ENCODE peak calls at places on chromosomes 2 and 18, in ten cellular contexts. D is left lung; O is mucosa of descending colon; X is AG09309; J is adipocyte; N is fibroblast of pulmonary artery; L is stomach; P is breast epithelium; S is NB4; H is CD8-positive, alpha-beta memory T cell. V is an unnamed sample.

GRCh38 chr2:231452799-231453508 is 11.3 kb downstream of the NCL start:
- DNase-seq in H (peak), X (no peak), L (no peak), N (no peak), S (peak), J (no peak), O (no peak), P (no peak), D (no peak), V (no peak)

GRCh38 chr2:73489053-73489452 is 103.4 kb downstream of the ALMS1 start:
- DNase-seq in D (no peak), N (no peak), P (no peak), O (no peak), H (no peak), L (no peak), X (no peak), S (peak), J (no peak), V (no peak)

GRCh38 chr18:43539862-43540261 is 262.6 kb upstream of the SYT4 start:
- DNase-seq in H (no peak), L (no peak), X (no peak), P (no peak), O (no peak), J (peak), N (no peak), D (no peak), S (no peak), V (no peak)

GRCh38 chr2:9554841-9555337 is 741 bp downstream of the ADAM17 start:
- DNase-seq in P (peak), N (peak), H (peak), J (peak), X (peak), L (no peak), D (no peak), O (no peak), S (peak), V (peak)

GRCh38 chr2:153871231-153872221 is at the start of gene GALNT13:
- DNase-seq in O (peak), S (no peak), L (no peak), J (no peak), P (no peak), X (no peak), D (peak), H (no peak), N (peak), V (no peak)

GRCh38 chr18:62880673-62881364 is 165.5 kb downstream of the PHLPP1 start:
- DNase-seq in H (no peak), O (no peak), P (no peak), N (no peak), D (no peak), J (no peak), L (no peak), X (no peak), S (no peak), V (no peak)

GRCh38 chr2:74005786-74006185 is 21.1 kb downstream of the TET3 start:
- DNase-seq in H (no peak), X (no peak), P (no peak), J (no peak), S (no peak), N (no peak), L (no peak), D (no peak), O (no peak), V (no peak)

GRCh38 chr2:122166820-122167219 is 411.4 kb downstream of the TSN start:
- DNase-seq in X (no peak), S (no peak), D (no peak), P (no peak), N (no peak), H (no peak), L (no peak), J (no peak), O (no peak), V (no peak)

GRCh38 chr2:156630579-156631337 is 194.6 kb downstream of the GPD2 start:
- DNase-seq in S (no peak), N (no peak), H (no peak), X (no peak), D (no peak), O (no peak), L (no peak), P (no peak), J (no peak), V (no peak)

GRCh38 chr2:138403431-138403927 is 98.1 kb upstream of the SPOPL start:
- DNase-seq in O (no peak), H (no peak), D (no peak), S (no peak), N (no peak), J (no peak), X (no peak), L (no peak), P (no peak), V (no peak)

GRCh38 chr18:13580351-13580750 is 146.0 kb downstream of the FAM210A start:
- DNase-seq in D (no peak), P (no peak), S (no peak), N (no peak), J (no peak), X (no peak), H (no peak), L (no peak), O (no peak), V (no peak)

GRCh38 chr2:174776223-174776622 is 12.0 kb upstream of the CHRNA1 start:
- DNase-seq in X (no peak), L (no peak), S (no peak), N (no peak), D (no peak), J (no peak), H (peak), O (no peak), P (no peak), V (no peak)

GRCh38 chr2:182784777-182785176 is 68.7 kb downstream of the DNAJC10 start:
- DNase-seq in D (no peak), S (peak), H (no peak), P (no peak), O (no peak), N (peak), L (no peak), J (peak), X (peak), V (no peak)

GRCh38 chr2:12325806-12326205 is 390.9 kb upstream of the TRIB2 start:
- DNase-seq in J (peak), P (no peak), S (peak), X (no peak), L (peak), N (peak), O (no peak), H (no peak), D (no peak), V (no peak)

GRCh38 chr2:214492152-214492551 is 81.3 kb downstream of the VWC2L start:
- DNase-seq in H (no peak), X (no peak), D (no peak), P (no peak), J (no peak), S (no peak), O (no peak), L (no peak), N (no peak), V (no peak)

GRCh38 chr2:204560902-204561301 is 15.6 kb downstream of the PARD3B start:
- DNase-seq in S (no peak), X (no peak), P (no peak), D (no peak), J (no peak), O (no peak), H (no peak), N (no peak), L (no peak), V (no peak)

GRCh38 chr2:197191177-197191947 is 119.2 kb downstream of the ANKRD44 start:
- DNase-seq in S (peak), O (no peak), D (no peak), L (no peak), H (peak), J (peak), X (no peak), N (peak), P (no peak), V (no peak)

GRCh38 chr2:230711224-230711623 is 1.4 kb upstream of the CAB39 start:
- DNase-seq in D (no peak), P (no peak), L (no peak), O (no peak), H (no peak), X (no peak), S (peak), J (no peak), N (no peak), V (no peak)

GRCh38 chr2:192153561-192153960 is 41.2 kb downstream of the TMEFF2 start:
- DNase-seq in X (no peak), H (no peak), L (no peak), J (no peak), S (no peak), D (no peak), P (no peak), N (no peak), O (no peak), V (no peak)

GRCh38 chr2:63875143-63875542 is 33.4 kb downstream of the UGP2 start:
- DNase-seq in S (no peak), L (no peak), H (no peak), P (peak), J (peak), N (no peak), X (no peak), D (no peak), O (no peak), V (no peak)

GRCh38 chr2:80016166-80016565 is 288.4 kb downstream of the LRRTM1 start:
- DNase-seq in S (no peak), D (no peak), J (no peak), H (no peak), X (no peak), O (no peak), L (no peak), N (no peak), P (no peak), V (no peak)

GRCh38 chr2:171590116-171590515 is 67.8 kb downstream of the CYBRD1 start:
- DNase-seq in J (no peak), D (no peak), P (no peak), L (no peak), N (no peak), X (no peak), O (no peak), S (no peak), H (no peak), V (no peak)

GRCh38 chr2:167264380-167264779 is 376.1 kb downstream of the XIRP2 start:
- DNase-seq in O (no peak), P (no peak), J (peak), N (peak), L (no peak), X (no peak), H (no peak), S (peak), D (no peak), V (no peak)

GRCh38 chr2:233473878-233474277 is 92.7 kb downstream of the USP40 start:
- DNase-seq in N (no peak), O (no peak), P (no peak), J (no peak), S (no peak), D (no peak), H (no peak), L (peak), X (no peak), V (no peak)

GRCh38 chr2:127000937-127001336 is 102.2 kb downstream of the TEX51 start:
- DNase-seq in X (no peak), P (no peak), H (no peak), N (no peak), J (no peak), S (no peak), L (no peak), D (no peak), O (no peak), V (no peak)

GRCh38 chr2:362924-363323 is 75.0 kb upstream of the ALKAL2 start:
- DNase-seq in P (no peak), D (no peak), H (no peak), N (no peak), L (no peak), X (no peak), S (no peak), O (no peak), J (no peak), V (no peak)

GRCh38 chr2:179191110-179191509 is 73.5 kb downstream of the SESTD1 start:
- DNase-seq in D (no peak), J (no peak), H (no peak), L (no peak), P (no peak), X (no peak), N (no peak), S (no peak), O (no peak), V (no peak)

GRCh38 chr2:112150447-112150846 is 12.3 kb downstream of the FBLN7 start:
- DNase-seq in D (no peak), X (peak), P (peak), N (peak), S (no peak), H (no peak), L (peak), O (no peak), J (peak), V (peak)

GRCh38 chr18:8005870-8006269 is 438.8 kb downstream of the PTPRM start:
- DNase-seq in D (no peak), N (no peak), S (no peak), X (no peak), J (no peak), P (no peak), O (no peak), H (no peak), L (no peak), V (no peak)

GRCh38 chr2:190627881-190628412 is 20.9 kb upstream of the NAB1 start:
- DNase-seq in P (no peak), H (peak), L (no peak), D (peak), N (peak), X (no peak), O (peak), S (peak), J (peak), V (no peak)

GRCh38 chr18:10008006-10008647 is 94.3 kb downstream of the VAPA start:
- DNase-seq in S (no peak), X (no peak), P (no peak), H (no peak), L (no peak), D (no peak), N (no peak), O (no peak), J (no peak), V (no peak)

DNA sequence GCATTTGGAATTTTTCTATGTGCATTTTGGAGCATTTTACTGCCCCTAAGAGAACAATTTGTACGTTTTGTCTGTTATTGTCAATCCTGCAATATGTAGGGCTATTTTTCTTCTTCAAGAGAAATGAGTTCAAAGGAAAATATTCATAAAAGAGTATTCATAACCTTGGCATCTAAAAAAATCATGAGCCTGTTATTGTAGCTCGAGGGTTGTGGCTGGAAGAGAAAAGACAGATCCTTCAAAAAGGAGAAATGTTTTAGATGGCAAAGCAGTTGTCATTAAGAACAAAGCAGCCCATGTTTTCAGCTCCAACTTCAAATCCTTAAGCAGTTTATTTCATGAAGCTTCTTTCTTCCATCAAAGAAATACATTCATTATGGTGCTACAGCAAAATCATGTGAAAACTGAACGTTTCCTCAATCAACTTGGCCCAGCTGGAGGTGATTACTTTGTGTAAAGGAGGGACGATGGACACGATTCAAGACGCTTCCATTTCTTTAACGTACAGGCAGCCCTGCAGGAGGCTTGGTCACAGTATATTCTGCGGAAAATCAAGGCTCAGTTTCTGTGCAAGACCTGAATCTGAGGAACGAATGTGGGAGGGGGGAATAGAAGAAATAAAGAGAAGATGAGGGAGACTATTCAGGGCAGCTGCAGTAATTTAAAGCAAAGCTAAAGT is 31.4 kb downstream of the QPCT start:
- DNase-seq in J (no peak), O (no peak), L (no peak), H (no peak), N (no peak), D (no peak), P (no peak), X (no peak), S (no peak), V (no peak)
- H3K4me3 ChIP-seq in J (peak), O (no peak), L (no peak), H (no peak), N (no peak), D (no peak), P (no peak), X (no peak), S (no peak), V (no peak)

GRCh38 chr2:26273501-26273900 is 28.8 kb downstream of the HADHB start:
- DNase-seq in S (no peak), H (no peak), O (no peak), J (peak), D (no peak), L (no peak), P (no peak), N (peak), X (no peak), V (peak)
- H3K4me3 ChIP-seq in S (no peak), H (no peak), O (no peak), J (peak), D (no peak), L (no peak), P (no peak), N (no peak), X (no peak), V (no peak)

GRCh38 chr2:135997380-135997779 is 12.0 kb upstream of the DARS1 start:
- DNase-seq in L (no peak), S (peak), O (peak), X (no peak), P (no peak), D (peak), H (no peak), J (no peak), N (no peak), V (no peak)

GRCh38 chr2:136001147-136001546 is 15.7 kb upstream of the DARS1 start:
- DNase-seq in P (no peak), S (no peak), D (no peak), H (no peak), J (no peak), L (no peak), X (no peak), N (no peak), O (no peak), V (no peak)

GRCh38 chr2:136000502-136000901 is 15.1 kb upstream of the DARS1 start:
- DNase-seq in X (no peak), L (no peak), J (no peak), S (no peak), O (no peak), H (no peak), D (no peak), P (no peak), N (no peak), V (no peak)

GRCh38 chr2:135999899-136000298 is 14.5 kb upstream of the DARS1 start:
- DNase-seq in O (no peak), N (no peak), D (no peak), L (no peak), H (no peak), P (no peak), J (no peak), S (no peak), X (no peak), V (no peak)

GRCh38 chr2:135998842-135999241 is 13.4 kb upstream of the DARS1 start:
- DNase-seq in D (no peak), O (no peak), H (no peak), L (no peak), S (no peak), J (no peak), P (no peak), X (no peak), N (no peak), V (no peak)
- H3K4me3 ChIP-seq in D (no peak), O (no peak), H (no peak), L (no peak), S (no peak), J (no peak), P (no peak), X (no peak), N (no peak), V (no peak)

GRCh38 chr2:216485745-216486144 is 12.9 kb upstream of the RPL37A start:
- DNase-seq in L (no peak), D (no peak), X (no peak), P (no peak), S (peak), J (no peak), H (no peak), N (no peak), O (no peak), V (no peak)

GRCh38 chr2:216486708-216487107 is 11.9 kb upstream of the RPL37A start:
- DNase-seq in O (no peak), D (no peak), P (no peak), J (no peak), L (no peak), X (no peak), S (peak), N (peak), H (no peak), V (no peak)

GRCh38 chr2:216492951-216493685 is 5.5 kb upstream of the RPL37A start:
- DNase-seq in D (no peak), J (peak), X (peak), O (no peak), S (peak), L (no peak), N (peak), P (no peak), H (no peak), V (peak)

GRCh38 chr2:216491757-216492635 is 6.6 kb upstream of the RPL37A start:
- DNase-seq in L (no peak), P (no peak), X (no peak), D (no peak), S (peak), J (no peak), O (no peak), N (no peak), H (no peak), V (no peak)

DNA sequence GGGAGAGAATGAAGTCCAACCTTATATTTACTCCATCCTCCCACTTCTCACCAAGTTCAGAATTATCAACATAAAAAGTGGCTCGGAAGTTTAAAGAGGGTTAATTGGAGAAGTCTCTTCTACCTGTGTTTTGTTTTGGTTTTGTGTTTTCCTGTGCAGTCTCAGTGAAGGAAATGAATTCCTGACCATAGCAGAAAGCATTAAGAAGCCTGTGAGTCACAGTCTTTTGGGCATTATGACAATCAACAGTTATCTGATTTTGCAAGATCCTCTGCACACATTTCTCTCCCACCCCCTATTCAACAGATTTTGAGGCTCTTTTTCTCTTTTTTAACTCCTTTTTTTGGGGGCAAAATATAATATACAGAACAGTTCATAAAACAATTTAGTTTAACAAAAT is 8.6 kb upstream of the RPL37A start:
- DNase-seq in H (no peak), X (peak), N (peak), S (peak), L (no peak), D (no peak), P (no peak), J (peak), O (no peak), V (peak)
- H3K4me3 ChIP-seq in H (no peak), X (no peak), N (no peak), S (peak), L (no peak), D (no peak), P (no peak), J (peak), O (no peak), V (no peak)

DNA sequence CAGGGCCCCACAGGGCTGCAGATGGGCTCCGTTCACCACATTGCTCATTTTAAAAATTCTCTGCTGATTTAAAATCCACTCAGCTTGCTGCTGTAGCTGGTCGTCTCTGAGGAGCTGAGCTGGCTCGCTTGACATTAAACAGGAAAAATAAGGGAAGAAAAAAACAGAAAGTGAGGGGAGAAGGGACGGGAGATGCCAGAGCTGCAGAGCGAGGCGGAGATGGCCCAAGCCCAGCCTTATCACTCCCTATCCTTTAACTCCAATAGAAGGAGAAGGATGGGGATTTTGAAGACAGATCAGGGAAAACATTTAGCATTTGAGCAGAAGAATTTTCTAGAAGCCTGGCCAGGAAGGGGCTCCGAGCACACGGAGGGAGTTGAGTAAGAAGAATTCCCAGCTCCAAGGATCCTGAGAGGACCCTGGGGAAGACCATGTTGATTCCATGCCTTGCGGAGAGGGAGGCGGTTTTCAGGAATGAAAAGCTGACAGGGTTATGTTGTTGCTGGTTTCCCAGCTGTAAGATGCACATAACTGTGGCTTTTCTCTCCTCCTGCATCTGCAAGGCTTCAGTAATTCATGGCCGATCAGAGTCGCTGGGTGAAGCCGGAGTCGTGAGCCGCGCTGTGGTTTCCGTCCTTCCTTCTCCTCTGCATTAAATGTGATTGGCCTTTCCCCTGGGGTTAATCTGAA is 35.6 kb downstream of the TWIST2 start:
- DNase-seq in H (no peak), L (no peak), S (no peak), D (no peak), J (no peak), N (peak), X (no peak), O (no peak), P (no peak), V (peak)
- H3K4me3 ChIP-seq in H (no peak), L (no peak), S (no peak), D (no peak), J (peak), N (no peak), X (no peak), O (no peak), P (peak), V (no peak)

V was measured in skeletal muscle cell.